ENCODE peak calls at places on chromosomes 6 and 20, in six cellular contexts. One of them, this sample, is unnamed.

GRCh38 chr6:111668410-111668809 is 62.7 kb upstream of the TRAF3IP2 start:
- DNase-seq in lower leg skin: no peak
- DNase-seq in SK-N-DZ: no peak
- DNase-seq in mesothelial cell of epicardium: no peak
- DNase-seq in T-helper 17 cell: no peak
- DNase-seq in ovary: no peak
- DNase-seq in this sample: no peak

GRCh38 chr6:45445749-45446454 is 68.2 kb upstream of the SUPT3H start:
- DNase-seq in mesothelial cell of epicardium: peak
- DNase-seq in T-helper 17 cell: no peak
- DNase-seq in lower leg skin: peak
- DNase-seq in SK-N-DZ: no peak
- DNase-seq in ovary: peak
- DNase-seq in this sample: no peak

GRCh38 chr20:36480456-36481048 is 60.8 kb upstream of the MYL9 start:
- DNase-seq in ovary: no peak
- DNase-seq in mesothelial cell of epicardium: no peak
- DNase-seq in lower leg skin: no peak
- DNase-seq in SK-N-DZ: no peak
- DNase-seq in T-helper 17 cell: no peak
- DNase-seq in this sample: no peak

GRCh38 chr6:157287923-157288322 is 35.4 kb downstream of the TMEM242 start:
- DNase-seq in mesothelial cell of epicardium: no peak
- DNase-seq in ovary: no peak
- DNase-seq in T-helper 17 cell: no peak
- DNase-seq in SK-N-DZ: no peak
- DNase-seq in lower leg skin: no peak
- DNase-seq in this sample: no peak

GRCh38 chr6:6734463-6735455 is 146.2 kb downstream of the LY86 start:
- DNase-seq in SK-N-DZ: no peak
- DNase-seq in lower leg skin: no peak
- DNase-seq in mesothelial cell of epicardium: no peak
- DNase-seq in T-helper 17 cell: no peak
- DNase-seq in ovary: no peak
- DNase-seq in this sample: no peak

GRCh38 chr6:87426789-87427188 is 19.0 kb downstream of the CFAP206 start:
- DNase-seq in ovary: no peak
- DNase-seq in SK-N-DZ: no peak
- DNase-seq in mesothelial cell of epicardium: no peak
- DNase-seq in T-helper 17 cell: no peak
- DNase-seq in lower leg skin: no peak
- DNase-seq in this sample: no peak

GRCh38 chr6:35856250-35856649 is 51.1 kb downstream of the LHFPL5 start:
- DNase-seq in SK-N-DZ: no peak
- DNase-seq in ovary: no peak
- DNase-seq in T-helper 17 cell: no peak
- DNase-seq in mesothelial cell of epicardium: no peak
- DNase-seq in lower leg skin: no peak
- DNase-seq in this sample: no peak

GRCh38 chr20:61531553-61532345 is 279.7 kb downstream of the CDH4 start:
- DNase-seq in ovary: no peak
- DNase-seq in T-helper 17 cell: no peak
- DNase-seq in mesothelial cell of epicardium: no peak
- DNase-seq in SK-N-DZ: no peak
- DNase-seq in lower leg skin: no peak
- DNase-seq in this sample: no peak

GRCh38 chr6:81204741-81205140 is 547.7 kb downstream of the TENT5A start:
- DNase-seq in ovary: no peak
- DNase-seq in mesothelial cell of epicardium: no peak
- DNase-seq in T-helper 17 cell: no peak
- DNase-seq in SK-N-DZ: no peak
- DNase-seq in lower leg skin: no peak
- DNase-seq in this sample: no peak

This sample was measured in H1.